ENCODE peak calls at places on chromosomes 1 and 21, in eight cellular contexts. W is endodermal cell; F is CD8-positive, alpha-beta T cell; Q is psoas muscle; B is fibroblast of lung; X is stomach; A is cardiac muscle cell; J is Panc1. T is an unnamed sample.
A peak's percentile ranks its signal among the peaks of the same experiment; 100 is the strongest.

GRCh38 chr1:24707659-24708058 is 37.6 kb upstream of the CLIC4 start:
- DNase-seq in A (peak; percentile 82), W (no peak), J (no peak), X (no peak), B (no peak), F (no peak), Q (no peak), T (no peak)

GRCh38 chr21:24840287-24840686 is 767.0 kb downstream of the MRPL39 start:
- DNase-seq in F (no peak), J (no peak), X (no peak), B (no peak), A (no peak), W (peak; percentile 78), Q (no peak), T (no peak)

GRCh38 chr1:44084998-44085675 is 33.5 kb upstream of the KLF17 start:
- DNase-seq in J (peak; percentile 15), X (no peak), F (no peak), B (peak; percentile 75), A (peak; percentile 90), W (no peak), Q (no peak), T (no peak)

GRCh38 chr1:62426794-62427193 is 10.1 kb upstream of the USP1 start:
- DNase-seq in A (no peak), B (no peak), W (no peak), F (no peak), J (no peak), Q (no peak), X (no peak), T (no peak)

GRCh38 chr1:197924516-197925123 is 7.4 kb downstream of the LHX9 start:
- DNase-seq in X (no peak), Q (no peak), B (peak; percentile 65), J (no peak), F (no peak), A (peak; percentile 71), W (peak; percentile 77), T (peak; percentile 69)

GRCh38 chr1:222234351-222234750 is 313.6 kb downstream of the HHIPL2 start:
- DNase-seq in B (no peak), A (no peak), X (no peak), F (no peak), W (no peak), J (no peak), Q (no peak), T (no peak)

GRCh38 chr1:199878818-199879217 is 148.7 kb upstream of the NR5A2 start:
- DNase-seq in X (no peak), B (no peak), W (no peak), F (no peak), J (no peak), Q (no peak), A (no peak), T (no peak)

GRCh38 chr1:14949836-14950674 is 203.5 kb upstream of the TMEM51 start:
- DNase-seq in J (no peak), B (no peak), W (peak; percentile 76), Q (no peak), F (no peak), X (no peak), A (no peak), T (no peak)

GRCh38 chr1:63634471-63634870 is 41.3 kb downstream of the PGM1 start:
- DNase-seq in Q (no peak), F (no peak), X (no peak), A (no peak), J (no peak), W (no peak), B (no peak), T (no peak)

GRCh38 chr1:216523449-216524190 is 100.4 kb upstream of the USH2A start:
- DNase-seq in W (no peak), B (peak; percentile 90), J (no peak), X (no peak), Q (no peak), F (no peak), A (peak; percentile 26), T (no peak)

GRCh38 chr1:160211010-160211790 is 6.0 kb downstream of the PEA15 start:
- DNase-seq in X (no peak), B (no peak), J (no peak), F (no peak), W (no peak), Q (no peak), A (no peak), T (peak; percentile 55)

GRCh38 chr1:145849356-145850165 is 4.1 kb downstream of the NUDT17 start:
- DNase-seq in W (peak; percentile 55), A (peak; percentile 89), J (no peak), F (no peak), Q (no peak), X (no peak), B (peak; percentile 49), T (peak; percentile 47)

GRCh38 chr1:8727809-8728213 is 89.6 kb downstream of the RERE start:
- DNase-seq in Q (peak; percentile 36), X (no peak), J (no peak), W (no peak), B (no peak), F (no peak), A (peak; percentile 46), T (no peak)

GRCh38 chr1:34060901-34061415 is 104.1 kb downstream of the CSMD2 start:
- DNase-seq in J (no peak), X (no peak), W (no peak), Q (peak; percentile 47), F (no peak), B (no peak), A (no peak), T (no peak)

GRCh38 chr1:178870944-178871343 is at the start of gene ANGPTL1:
- DNase-seq in W (peak; percentile 47), X (no peak), Q (no peak), F (no peak), A (peak; percentile 63), J (no peak), B (peak; percentile 64), T (peak; percentile 13)

GRCh38 chr21:34345091-34345871 is 18.5 kb upstream of the KCNE2 start:
- DNase-seq in F (no peak), A (peak; percentile 37), Q (no peak), J (no peak), X (no peak), W (no peak), B (peak; percentile 56), T (no peak)
- H3K27ac ChIP-seq in F (no peak overlapping the region), A (no peak overlapping the region), Q (peak overlapping the region; percentile 47), J (no peak overlapping the region), X (peak overlapping the region; percentile 70), W (no peak overlapping the region), B (no peak overlapping the region), T (no peak overlapping the region)

GRCh38 chr21:44803651-44804050 is 2.0 kb upstream of the UBE2G2 start:
- DNase-seq in Q (no peak), B (no peak), J (no peak), A (no peak), X (no peak), F (no peak), W (no peak), T (no peak)

GRCh38 chr21:44800103-44800502 is 1.5 kb downstream of the UBE2G2 start:
- DNase-seq in X (peak; percentile 38), W (peak; percentile 53), B (peak; percentile 61), F (no peak), J (no peak), Q (no peak), A (peak; percentile 65), T (peak; percentile 71)

GRCh38 chr21:44801468-44802395 is at the start of gene UBE2G2:
- DNase-seq in W (peak; percentile 91), A (peak; percentile 78), J (no peak), X (peak; percentile 85), B (peak; percentile 76), Q (peak; percentile 86), F (peak; percentile 84), T (peak; percentile 91)

GRCh38 chr21:44802396-44803153 is 955 bp upstream of the UBE2G2 start:
- DNase-seq in A (no peak), Q (no peak), W (peak; percentile 72), J (no peak), F (no peak), B (peak; percentile 13), X (no peak), T (peak; percentile 61)

GRCh38 chr21:44800971-44801467 is 601 bp downstream of the UBE2G2 start:
- DNase-seq in B (peak; percentile 23), J (no peak), A (peak; percentile 33), Q (no peak), W (peak; percentile 70), F (peak; percentile 29), X (no peak), T (no peak)
- H3K36me3 ChIP-seq in B (peaks cover 10% of the 10 kb centered on the region), J (peaks cover 11% of the 10 kb centered on the region), A (peaks cover 1% of the 10 kb centered on the region), Q (peaks cover 51% of the 10 kb centered on the region), W (peaks cover 69% of the 10 kb centered on the region), F (peaks cover 8% of the 10 kb centered on the region), X (peaks cover 43% of the 10 kb centered on the region), T (peaks cover 56% of the 10 kb centered on the region)

DNA sequence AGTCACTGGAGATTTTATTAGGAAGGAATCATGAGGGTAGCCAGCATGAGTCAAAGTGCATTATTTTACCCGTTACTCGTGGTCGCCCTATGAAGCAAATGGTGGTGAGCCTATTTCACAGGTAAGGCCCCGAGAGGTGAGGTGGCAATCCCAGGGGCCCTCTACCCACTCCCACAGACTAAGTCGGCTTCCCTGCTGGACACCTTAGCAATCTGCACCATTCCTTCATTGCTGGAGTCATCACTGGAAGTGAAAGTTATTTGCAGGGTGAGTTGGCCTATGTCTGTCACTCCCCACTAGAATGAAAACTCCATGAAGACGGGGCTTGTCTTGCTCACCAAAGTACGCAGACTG is 52.7 kb downstream of the TOMM20 start:
- DNase-seq in X (no peak), F (no peak), A (no peak), B (no peak), Q (no peak), J (no peak), W (no peak), T (no peak)
- TF ChIP-seq CTCF in X (no peak), F (no peak), A (no peak), B (no peak), Q (no peak), J (no peak), W (no peak), T (no peak)

GRCh38 chr21:35857082-35857481 is 203.2 kb downstream of the SETD4 start:
- DNase-seq in B (no peak), J (no peak), W (peak; percentile 17), X (no peak), Q (no peak), A (no peak), F (no peak), T (no peak)

GRCh38 chr21:35852820-35853219 is 207.5 kb downstream of the SETD4 start:
- DNase-seq in A (no peak), F (no peak), X (no peak), Q (no peak), J (no peak), B (no peak), W (no peak), T (no peak)

GRCh38 chr21:35855463-35855862 is 204.9 kb downstream of the SETD4 start:
- DNase-seq in X (no peak), F (no peak), J (no peak), Q (no peak), W (no peak), A (no peak), B (no peak), T (no peak)

GRCh38 chr21:35853321-35853922 is 206.9 kb downstream of the SETD4 start:
- DNase-seq in Q (no peak), A (no peak), X (no peak), F (no peak), J (no peak), B (peak; percentile 22), W (no peak), T (no peak)

DNA sequence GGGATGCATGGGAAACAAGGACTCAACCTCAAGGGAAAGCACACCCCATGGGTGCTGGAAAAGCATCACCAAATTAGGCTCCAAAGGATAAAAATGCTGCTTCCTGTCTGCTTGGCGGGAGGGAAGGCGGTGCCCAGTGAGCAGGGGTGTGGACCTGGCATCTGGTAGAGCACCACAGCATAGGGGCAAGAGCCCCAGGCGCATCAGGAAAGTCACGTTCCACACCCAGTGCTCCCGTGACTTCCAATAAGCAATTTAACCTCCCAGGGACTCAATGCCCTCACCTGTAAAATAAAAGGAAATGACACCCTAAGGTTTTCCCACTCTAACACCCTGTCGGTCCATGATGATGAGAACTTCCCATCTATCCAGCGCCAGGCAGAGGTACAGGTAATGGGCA is 206.0 kb downstream of the SETD4 start:
- DNase-seq in J (no peak), W (no peak), A (no peak), F (no peak), B (no peak), Q (no peak), X (no peak), T (no peak)
- H3K27ac ChIP-seq in J (no peak overlapping the region), W (no peak overlapping the region), A (no peak overlapping the region), F (no peak overlapping the region), B (no peak overlapping the region), Q (no peak overlapping the region), X (no peak overlapping the region), T (no peak overlapping the region)